ENCODE peak calls at places on chromosomes 5 and 9, in ten cellular contexts. T is fibroblast of the aortic adventitia; D is AG10803; W is body of pancreas; F is epithelial cell of esophagus; B is effector memory CD4-positive, alpha-beta T cell; X is ovary; O is psoas muscle; U is uterus; A is mucosa of descending colon. J is an unnamed sample.

GRCh38 chr9:106287108-106287631 is 575.8 kb upstream of the ZNF462 start:
- DNase-seq in F (peak), O (no peak), W (no peak), A (peak), B (no peak), U (peak), D (peak), X (no peak), T (peak), J (no peak)

GRCh38 chr9:86349271-86349670 is 4.9 kb downstream of the TUT7 start:
- DNase-seq in A (no peak), U (no peak), T (peak), X (no peak), D (peak), F (no peak), W (no peak), B (no peak), O (no peak), J (no peak)

GRCh38 chr5:89473196-89473595 is 590.2 kb upstream of the MEF2C start:
- DNase-seq in A (no peak), B (no peak), W (no peak), F (peak), T (peak), U (no peak), D (peak), O (no peak), X (no peak), J (no peak)

GRCh38 chr5:174087783-174088182 is 42.3 kb downstream of the NSG2 start:
- DNase-seq in F (no peak), T (no peak), O (no peak), D (no peak), A (no peak), X (no peak), W (no peak), U (no peak), B (no peak), J (no peak)

GRCh38 chr5:149317281-149318048 is 27.8 kb upstream of the GRPEL2 start:
- DNase-seq in F (peak), X (peak), U (no peak), T (peak), O (no peak), D (peak), A (peak), B (peak), W (no peak), J (peak)

GRCh38 chr5:31470608-31471007 is 61.3 kb downstream of the DROSHA start:
- DNase-seq in A (peak), X (peak), T (peak), U (peak), W (no peak), O (peak), D (peak), B (no peak), F (no peak), J (no peak)

GRCh38 chr9:77763566-77763965 is 115.4 kb upstream of the GNA14 start:
- DNase-seq in A (no peak), X (no peak), U (no peak), B (no peak), W (no peak), T (no peak), O (no peak), D (no peak), F (no peak), J (no peak)

GRCh38 chr5:79745255-79745654 is 55.6 kb downstream of the CMYA5 start:
- DNase-seq in W (no peak), A (no peak), D (no peak), X (no peak), U (no peak), O (no peak), T (no peak), F (no peak), B (no peak), J (no peak)

GRCh38 chr9:84315278-84315877 is 25.2 kb downstream of the SLC28A3 start:
- DNase-seq in U (peak), D (peak), O (peak), B (peak), W (peak), F (peak), X (peak), A (peak), T (peak), J (peak)

GRCh38 chr5:126385509-126385908 is 37.7 kb upstream of the GRAMD2B start:
- DNase-seq in F (peak), W (no peak), U (no peak), D (peak), O (no peak), X (no peak), T (no peak), B (no peak), A (no peak), J (no peak)

GRCh38 chr9:37026085-37026935 is 7.8 kb downstream of the PAX5 start:
- DNase-seq in W (no peak), T (no peak), B (no peak), A (no peak), U (no peak), D (no peak), F (no peak), O (no peak), X (no peak), J (no peak)

GRCh38 chr9:135103001-135103446 is 15.6 kb downstream of the OLFM1 start:
- DNase-seq in D (no peak), T (peak), O (peak), A (no peak), U (no peak), F (no peak), W (no peak), B (no peak), X (no peak), J (no peak)

GRCh38 chr5:41250351-41250987 is 37.1 kb upstream of the C6 start:
- DNase-seq in B (no peak), A (no peak), U (no peak), X (no peak), W (no peak), F (peak), D (no peak), T (no peak), O (no peak), J (no peak)

GRCh38 chr9:36161187-36161586 is 8.0 kb upstream of the CCIN start:
- DNase-seq in O (no peak), X (no peak), D (peak), A (no peak), F (no peak), U (no peak), B (no peak), T (peak), W (no peak), J (no peak)

GRCh38 chr5:97100486-97100885 is 41.9 kb downstream of the LIX1 start:
- DNase-seq in U (no peak), D (peak), A (no peak), T (peak), F (no peak), W (no peak), X (no peak), O (no peak), B (no peak), J (no peak)

GRCh38 chr5:79062431-79062830 is 7.0 kb downstream of the DMGDH start:
- DNase-seq in B (no peak), W (no peak), X (no peak), O (no peak), A (no peak), T (no peak), U (no peak), F (peak), D (no peak), J (no peak)

GRCh38 chr9:117160254-117160653 is 254.6 kb downstream of the ASTN2 start:
- DNase-seq in B (no peak), X (no peak), F (no peak), D (no peak), A (no peak), O (no peak), T (no peak), W (no peak), U (no peak), J (no peak)

GRCh38 chr9:123375725-123376132 is 19.7 kb downstream of the CRB2 start:
- DNase-seq in W (no peak), U (peak), T (peak), O (no peak), A (peak), F (no peak), X (peak), D (peak), B (no peak), J (no peak)

GRCh38 chr5:80399553-80400239 is 8.2 kb upstream of the ZFYVE16 start:
- DNase-seq in U (no peak), X (no peak), O (no peak), T (peak), B (no peak), D (peak), F (peak), W (no peak), A (no peak), J (no peak)

GRCh38 chr9:2439957-2440356 is 181.6 kb upstream of the VLDLR start:
- DNase-seq in X (no peak), W (no peak), A (no peak), B (no peak), T (no peak), U (no peak), O (no peak), D (no peak), F (no peak), J (no peak)

GRCh38 chr5:54457094-54457531 is 1.6 kb downstream of the HSPB3 start:
- DNase-seq in F (peak), T (peak), D (peak), W (peak), A (peak), O (no peak), B (no peak), X (peak), U (no peak), J (no peak)

GRCh38 chr9:36521148-36521547 is 51.5 kb upstream of the MELK start:
- DNase-seq in U (no peak), O (no peak), D (no peak), T (no peak), B (no peak), F (no peak), W (no peak), A (no peak), X (no peak), J (no peak)

GRCh38 chr5:16857635-16858034 is 78.5 kb downstream of the MYO10 start:
- DNase-seq in A (no peak), D (peak), W (no peak), U (no peak), B (no peak), X (no peak), O (no peak), T (no peak), F (peak), J (no peak)

GRCh38 chr5:113047733-113048652 is 71.4 kb downstream of the DCP2 start:
- DNase-seq in X (no peak), W (no peak), T (no peak), O (no peak), F (no peak), A (peak), U (no peak), D (no peak), B (no peak), J (no peak)

GRCh38 chr5:1896602-1897376 is 14.1 kb upstream of the IRX4 start:
- DNase-seq in U (no peak), W (no peak), F (no peak), T (no peak), A (no peak), D (no peak), B (no peak), X (no peak), O (no peak), J (no peak)

GRCh38 chr5:78727786-78728761 is 79.5 kb upstream of the LHFPL2 start:
- DNase-seq in X (no peak), A (peak), B (no peak), F (no peak), W (no peak), U (no peak), O (no peak), D (no peak), T (no peak), J (no peak)

GRCh38 chr9:130208600-130209347 is 36.6 kb downstream of the NCS1 start:
- DNase-seq in O (no peak), D (no peak), F (no peak), X (no peak), B (no peak), W (no peak), U (no peak), T (no peak), A (no peak), J (no peak)

GRCh38 chr9:134173127-134174072 is 9.0 kb upstream of the RNU6ATAC start:
- DNase-seq in U (no peak), B (no peak), A (no peak), X (no peak), T (no peak), W (no peak), F (no peak), O (no peak), D (no peak), J (no peak)

GRCh38 chr9:81686614-81687520 is 2.5 kb downstream of the TLE1 start:
- DNase-seq in T (peak), F (peak), W (peak), X (peak), A (peak), U (peak), O (peak), D (peak), B (no peak), J (no peak)

GRCh38 chr5:134203630-134204029 is 22.2 kb downstream of the PPP2CA start:
- DNase-seq in F (no peak), T (no peak), U (no peak), W (no peak), D (no peak), B (no peak), O (no peak), A (no peak), X (no peak), J (no peak)

GRCh38 chr9:35499029-35499700 is 9.3 kb downstream of the RUSC2 start:
- DNase-seq in B (no peak), O (no peak), D (no peak), X (no peak), U (no peak), F (no peak), W (no peak), T (peak), A (no peak), J (no peak)

GRCh38 chr5:6714221-6715041 is 1.2 kb downstream of the TENT4A start:
- DNase-seq in X (peak), F (no peak), B (no peak), W (no peak), D (no peak), U (no peak), O (peak), T (no peak), A (peak), J (peak)

GRCh38 chr5:134647750-134648424 is 698 bp upstream of the SEC24A start:
- DNase-seq in D (peak), A (no peak), X (peak), B (peak), U (peak), F (peak), T (peak), W (no peak), O (peak), J (peak)

GRCh38 chr9:112312139-112312538 is 21.3 kb downstream of the PTBP3 start:
- DNase-seq in D (no peak), O (no peak), T (no peak), A (no peak), B (no peak), W (no peak), F (no peak), U (no peak), X (no peak), J (no peak)
- H3K4me3 ChIP-seq in D (no peak), O (no peak), T (no peak), A (no peak), B (no peak), W (no peak), F (no peak), U (no peak), X (no peak), J (no peak)

GRCh38 chr9:129013674-129014073 is 14.5 kb downstream of the SH3GLB2 start:
- DNase-seq in F (no peak), U (no peak), O (no peak), D (no peak), T (no peak), W (no peak), A (no peak), B (no peak), X (no peak), J (no peak)
- H3K4me3 ChIP-seq in F (no peak), U (no peak), O (no peak), D (no peak), T (no peak), W (no peak), A (no peak), B (no peak), X (no peak), J (no peak)

GRCh38 chr9:136310273-136311030 is 6.6 kb upstream of the CCDC187 start:
- DNase-seq in U (no peak), A (peak), F (no peak), O (no peak), T (no peak), W (no peak), D (no peak), B (no peak), X (no peak), J (no peak)
- H3K4me3 ChIP-seq in U (no peak), A (no peak), F (no peak), O (no peak), T (no peak), W (no peak), D (no peak), B (no peak), X (no peak), J (no peak)

GRCh38 chr5:180352116-180352975 is 790 bp downstream of the GFPT2 start:
- DNase-seq in A (no peak), D (peak), F (no peak), B (no peak), U (peak), O (peak), T (peak), W (peak), X (peak), J (no peak)

GRCh38 chr5:180349391-180349790 is 3.7 kb downstream of the GFPT2 start:
- DNase-seq in F (no peak), A (no peak), U (no peak), D (no peak), W (no peak), B (no peak), O (no peak), T (no peak), X (no peak), J (no peak)

GRCh38 chr5:180348316-180348715 is 4.8 kb downstream of the GFPT2 start:
- DNase-seq in B (no peak), T (no peak), A (no peak), D (no peak), O (no peak), W (no peak), X (no peak), F (no peak), U (no peak), J (no peak)

GRCh38 chr5:180350711-180351110 is 2.4 kb downstream of the GFPT2 start:
- DNase-seq in F (no peak), B (no peak), D (no peak), T (no peak), W (no peak), O (no peak), A (no peak), X (no peak), U (no peak), J (no peak)

DNA sequence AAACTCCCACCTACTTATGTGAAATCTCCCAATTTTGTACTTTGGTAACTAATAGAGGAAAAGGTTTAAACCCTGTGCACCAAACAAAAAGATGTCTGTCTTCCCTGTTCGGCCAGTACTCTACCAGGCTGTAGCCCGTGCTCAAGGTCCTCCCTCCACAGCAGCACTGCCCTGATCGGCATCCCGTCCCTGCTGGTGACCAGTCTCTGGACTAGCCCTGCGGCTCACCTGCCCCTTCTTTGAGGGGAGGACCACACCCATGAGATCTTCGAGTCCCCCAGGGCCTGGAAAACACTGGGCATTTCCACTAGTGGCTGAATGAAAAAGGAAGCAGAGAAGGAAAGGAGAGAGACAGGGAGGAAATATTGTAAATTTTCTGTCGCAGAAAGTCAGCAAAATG is 2.8 kb downstream of the GFPT2 start:
- DNase-seq in F (no peak), X (no peak), T (no peak), B (no peak), O (no peak), A (no peak), W (no peak), U (no peak), D (no peak), J (no peak)
- H3K4me3 ChIP-seq in F (no peak), X (no peak), T (peak), B (no peak), O (no peak), A (no peak), W (no peak), U (no peak), D (no peak), J (no peak)

J was measured in CD4-positive, CD25-positive, alpha-beta regulatory T cell.